ENCODE peak calls at places on chromosomes 1 and 21, in nine cellular contexts. Z is MM.1S, Y is GM23248, C is HCT116, V is OCI-LY7, R is GM23338, W is SK-N-SH, O is hepatocyte, L is PC-3. H is an unnamed sample. For H4K20me1, the result is how much of the 10 kb centered on the place peaks cover.

GRCh38 chr1:58204284-58204683 is 342.2 kb downstream of the OMA1 start:
- DNase-seq in Z (no peak), Y (peak), C (no peak), W (peak), R (peak), V (no peak), L (no peak), O (no peak), H (peak)

GRCh38 chr1:3471356-3472087 is 17.1 kb downstream of the ARHGEF16 start:
- DNase-seq in Z (no peak), V (no peak), R (peak), W (peak), C (no peak), O (peak), Y (peak), L (no peak), H (peak)

GRCh38 chr1:200035956-200036615 is 8.6 kb downstream of the NR5A2 start:
- DNase-seq in W (peak), C (no peak), V (no peak), L (no peak), Z (no peak), Y (no peak), O (peak), R (peak), H (peak)

GRCh38 chr1:170568197-170568596 is 36.2 kb downstream of the GORAB start:
- DNase-seq in W (no peak), L (no peak), V (no peak), R (peak), Z (no peak), O (no peak), C (no peak), Y (no peak), H (no peak)

GRCh38 chr1:22342734-22343191 is 108.9 kb upstream of the ZBTB40 start:
- DNase-seq in O (no peak), L (no peak), Y (no peak), Z (no peak), C (no peak), V (no peak), W (peak), R (no peak), H (no peak)

GRCh38 chr1:98662354-98662665 is 789 bp downstream of the SNX7 start:
- DNase-seq in C (no peak), V (no peak), W (no peak), Y (no peak), R (no peak), O (no peak), Z (no peak), L (no peak), H (no peak)

GRCh38 chr1:216932424-216932823 is 209.2 kb upstream of the ESRRG start:
- DNase-seq in L (no peak), R (no peak), O (no peak), W (no peak), V (no peak), Z (no peak), Y (no peak), C (no peak), H (no peak)

GRCh38 chr21:45393021-45393420 is 11.9 kb upstream of the COL18A1 start:
- DNase-seq in O (no peak), R (no peak), C (no peak), W (no peak), Y (no peak), L (no peak), V (no peak), Z (no peak), H (no peak)

GRCh38 chr1:13832100-13832499 is 132.1 kb downstream of the PRDM2 start:
- DNase-seq in O (no peak), L (no peak), R (no peak), Y (no peak), Z (no peak), W (no peak), V (no peak), C (no peak), H (no peak)

GRCh38 chr1:19723874-19724273 is 59.2 kb downstream of the HTR6 start:
- DNase-seq in L (no peak), W (no peak), V (no peak), Y (no peak), C (no peak), R (peak), Z (no peak), O (no peak), H (no peak)

GRCh38 chr1:68464891-68465290 is 15.1 kb upstream of the RPE65 start:
- DNase-seq in R (peak), O (no peak), C (no peak), W (no peak), Z (no peak), V (no peak), L (no peak), Y (no peak), H (peak)

GRCh38 chr1:35882586-35882944 is 444 bp upstream of the AGO1 start:
- DNase-seq in Y (no peak), C (no peak), O (no peak), R (no peak), L (no peak), W (no peak), V (no peak), Z (no peak), H (no peak)

GRCh38 chr1:96087719-96088118 is 633.9 kb upstream of the PTBP2 start:
- DNase-seq in O (peak), Z (no peak), C (no peak), R (no peak), W (no peak), V (no peak), L (no peak), Y (no peak), H (no peak)

GRCh38 chr21:16072692-16073091 is 342.9 kb downstream of the USP25 start:
- DNase-seq in C (no peak), W (no peak), R (no peak), V (no peak), O (peak), L (peak), Y (peak), Z (no peak), H (no peak)

GRCh38 chr1:202237052-202237451 is 43.5 kb downstream of the LGR6 start:
- DNase-seq in V (peak), R (peak), C (peak), O (peak), W (peak), Y (peak), Z (peak), L (peak), H (peak)

GRCh38 chr1:10271869-10272268 is 61.5 kb downstream of the KIF1B start:
- DNase-seq in L (no peak), C (no peak), R (no peak), V (no peak), W (no peak), O (no peak), Z (no peak), Y (no peak), H (no peak)

GRCh38 chr1:227943354-227943753 is 4.4 kb downstream of the WNT9A start:
- DNase-seq in L (no peak), Z (no peak), W (no peak), V (no peak), O (no peak), R (no peak), C (no peak), Y (no peak), H (no peak)

GRCh38 chr1:97042551-97042950 is 321.0 kb downstream of the PTBP2 start:
- DNase-seq in Z (no peak), O (no peak), C (no peak), V (no peak), R (no peak), Y (peak), L (no peak), W (no peak), H (no peak)

GRCh38 chr1:96845464-96845863 is 123.9 kb downstream of the PTBP2 start:
- DNase-seq in C (peak), R (peak), V (peak), L (peak), O (peak), W (no peak), Y (peak), Z (no peak), H (peak)

GRCh38 chr1:156571261-156571958 is 955 bp downstream of the IQGAP3 start:
- DNase-seq in V (no peak), Z (no peak), O (peak), C (no peak), W (no peak), R (no peak), Y (peak), L (peak), H (no peak)

GRCh38 chr1:178684542-178685000 is 40.5 kb upstream of the RALGPS2 start:
- DNase-seq in Y (peak), V (no peak), O (peak), W (no peak), Z (peak), C (peak), L (peak), R (no peak), H (no peak)

GRCh38 chr1:170885551-170885950 is 49.8 kb upstream of the MROH9 start:
- DNase-seq in W (no peak), C (no peak), Y (peak), L (no peak), Z (no peak), R (no peak), V (no peak), O (no peak), H (no peak)

GRCh38 chr1:3817821-3818597 is 21.7 kb upstream of the LRRC47 start:
- DNase-seq in L (no peak), Z (no peak), R (no peak), C (no peak), Y (no peak), O (no peak), V (no peak), W (no peak), H (no peak)

GRCh38 chr1:100188617-100189016 is 10.6 kb upstream of the LRRC39 start:
- DNase-seq in C (no peak), Y (peak), L (no peak), O (no peak), V (no peak), W (peak), Z (peak), R (no peak), H (no peak)

GRCh38 chr1:55987491-55988255 is 591.7 kb downstream of the PLPP3 start:
- DNase-seq in O (no peak), R (peak), V (no peak), Y (no peak), W (no peak), L (no peak), Z (peak), C (no peak), H (peak)

GRCh38 chr1:1867164-1867563 is 23.7 kb downstream of the GNB1 start:
- DNase-seq in R (no peak), Z (no peak), W (no peak), V (no peak), L (no peak), O (no peak), C (no peak), Y (no peak), H (no peak)
- H4K20me1 ChIP-seq in R (half or more), Z (under half), W (half or more), V (under half), L (half or more), O (half or more), C (under half), Y (half or more), H (half or more)

DNA sequence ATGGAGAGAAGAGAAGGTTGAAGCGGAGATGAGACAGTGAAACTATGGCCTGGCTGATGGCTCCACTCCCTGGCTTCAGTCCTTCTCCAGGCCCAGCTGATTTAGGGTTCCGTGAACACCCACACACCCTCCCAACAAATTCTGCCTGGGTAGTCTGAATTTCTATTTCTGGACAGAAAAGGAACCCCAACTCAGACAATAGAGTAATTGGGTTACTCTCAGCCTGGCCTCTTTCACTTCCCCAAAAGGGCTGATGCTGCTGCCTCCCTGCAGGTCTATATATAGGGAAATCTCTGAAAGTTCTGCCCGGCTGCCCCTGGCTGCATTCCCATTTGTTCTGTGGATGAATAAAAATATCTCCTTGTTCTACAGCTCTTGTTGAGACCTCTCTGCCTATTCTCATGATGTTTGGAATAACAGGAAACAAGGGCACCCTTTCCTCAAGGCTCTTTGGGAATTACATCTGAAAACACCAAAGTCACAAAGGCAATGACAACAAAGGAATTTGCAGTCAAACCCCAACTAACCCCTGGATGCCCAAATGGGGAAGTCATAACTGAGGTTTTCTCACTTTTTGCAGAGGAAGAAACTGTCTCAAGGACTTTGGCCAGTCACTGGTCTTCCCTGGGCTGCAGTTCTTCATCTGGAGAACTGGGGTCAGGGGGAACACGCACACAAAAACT is 11.4 kb upstream of the ZSCAN20 start:
- DNase-seq in Z (peak), C (no peak), L (no peak), W (no peak), V (peak), O (no peak), Y (no peak), R (no peak), H (no peak)
- TF ChIP-seq EZH2phosphoT487 in Z (no peak), C (no peak), L (no peak), W (no peak), V (no peak), O (no peak), Y (no peak), R (no peak), H (no peak)

GRCh38 chr21:31713115-31713514 is 18.8 kb downstream of the SCAF4 start:
- DNase-seq in Y (no peak), W (no peak), C (no peak), O (no peak), Z (no peak), L (no peak), R (no peak), V (no peak), H (no peak)
- H4K20me1 ChIP-seq in Y (under half), W (half or more), C (under half), O (half or more), Z (half or more), L (half or more), R (half or more), V (half or more), H (half or more)

GRCh38 chr1:173482683-173483082 is 5.5 kb downstream of the PRDX6 start:
- DNase-seq in L (no peak), C (no peak), R (no peak), O (no peak), V (no peak), Y (no peak), W (no peak), Z (no peak), H (no peak)
- TF ChIP-seq EZH2phosphoT487 in L (no peak), C (no peak), R (no peak), O (no peak), V (no peak), Y (no peak), W (no peak), Z (no peak), H (no peak)

H was measured in neural progenitor cell.